ENCODE peak calls at places on chromosome 9, in ten cellular contexts. Q is stimulated activated CD8-positive, alpha-beta memory T cell treated with anti-CD3 and anti-CD28 coated beads, Interleukin-4, amount 100 ng/mL, for 48 hours; K is stimulated activated naive CD8-positive, alpha-beta T cell treated with anti-CD3 and anti-CD28 coated beads, Interleukin-15, amount 100 ng/mL, for 72 hours; O is psoas muscle; L is lower lobe of right lung; R is GM04504; P is neuronal stem cell; M is NCI-H774; D is OCI-LY7; N is activated T-cell treated with anti-CD3 and anti-CD28 coated beads, Interleukin-2, amount 50 U/mL, for 72 hours. G is an unnamed sample.

GRCh38 chr9:109110326-109111014 is 9.3 kb downstream of the TMEM245 start:
- DNase-seq in N (no peak), Q (no peak), K (no peak), O (no peak), P (no peak), M (no peak), D (no peak), L (no peak), R (no peak), G (peak; percentile 73)

GRCh38 chr9:98173181-98173580 is 19.3 kb downstream of the CORO2A start:
- DNase-seq in R (no peak), M (no peak), N (no peak), L (no peak), K (no peak), O (no peak), Q (no peak), P (no peak), D (no peak), G (no peak)

GRCh38 chr9:22307013-22307711 is 139.5 kb upstream of the DMRTA1 start:
- DNase-seq in K (peak; percentile 0), Q (no peak), R (peak; percentile 14), D (peak; percentile 60), P (peak; percentile 60), L (no peak), M (peak; percentile 67), O (no peak), N (peak; percentile 1), G (peak; percentile 82)

GRCh38 chr9:130198501-130199179 is 26.4 kb downstream of the NCS1 start:
- DNase-seq in M (no peak), K (no peak), L (no peak), P (no peak), Q (no peak), O (no peak), N (no peak), D (no peak), R (no peak), G (no peak)

GRCh38 chr9:97425336-97425991 is 13.6 kb downstream of the TDRD7 start:
- DNase-seq in M (peak; percentile 60), P (no peak), K (no peak), L (no peak), Q (no peak), D (no peak), N (no peak), R (no peak), O (no peak), G (no peak)

GRCh38 chr9:131678499-131679111 is 61.3 kb downstream of the RAPGEF1 start:
- DNase-seq in L (peak; percentile 67), Q (peak; percentile 84), O (peak; percentile 88), N (peak; percentile 86), K (peak; percentile 70), D (peak; percentile 90), P (peak; percentile 9), M (peak; percentile 69), R (peak; percentile 91), G (peak; percentile 96)

GRCh38 chr9:99807276-99807852 is 14.3 kb upstream of the NR4A3 start:
- DNase-seq in M (no peak), P (peak; percentile 60), L (peak; percentile 66), K (peak; percentile 52), Q (peak; percentile 77), N (peak; percentile 74), O (peak; percentile 56), R (no peak), D (peak; percentile 70), G (peak; percentile 78)

GRCh38 chr9:15834541-15834940 is 281.7 kb downstream of the CCDC171 start:
- DNase-seq in D (peak; percentile 2), M (no peak), R (no peak), Q (no peak), K (no peak), L (no peak), P (no peak), O (no peak), N (no peak), G (peak; percentile 11)

GRCh38 chr9:88076286-88077070 is 61.8 kb downstream of the SPATA31C2 start:
- DNase-seq in R (peak; percentile 30), D (no peak), N (peak; percentile 37), K (peak; percentile 36), P (peak; percentile 54), O (peak; percentile 61), L (peak; percentile 90), Q (peak; percentile 63), M (peak; percentile 63), G (peak; percentile 85)

GRCh38 chr9:76542360-76542759 is 83.4 kb downstream of the GCNT1 start:
- DNase-seq in P (no peak), Q (no peak), K (no peak), N (no peak), D (no peak), R (no peak), L (no peak), O (no peak), M (no peak), G (no peak)

GRCh38 chr9:137590123-137590468 is 216 bp downstream of the ZMYND19 start:
- DNase-seq in K (no peak), L (no peak), P (no peak), N (no peak), R (no peak), M (no peak), O (no peak), Q (no peak), D (no peak), G (peak; percentile 17)

GRCh38 chr9:35114113-35114847 is 1.4 kb downstream of the ATOSB start:
- DNase-seq in L (peak; percentile 89), M (peak; percentile 4), K (peak; percentile 46), R (peak; percentile 94), O (peak; percentile 86), N (peak; percentile 71), P (peak; percentile 91), D (peak; percentile 74), Q (peak; percentile 77), G (peak; percentile 97)

GRCh38 chr9:86624616-86625015 is 270.4 kb upstream of the TUT7 start:
- DNase-seq in L (no peak), N (no peak), O (no peak), M (no peak), R (no peak), Q (no peak), K (no peak), P (no peak), D (no peak), G (no peak)

GRCh38 chr9:97633859-97634485 is 351 bp downstream of the NCBP1 start:
- DNase-seq in N (no peak), M (no peak), O (no peak), P (no peak), D (peak; percentile 28), R (no peak), L (no peak), K (no peak), Q (no peak), G (peak; percentile 18)

GRCh38 chr9:74220327-74220726 is 276.8 kb upstream of the RORB start:
- DNase-seq in O (no peak), D (no peak), N (no peak), P (no peak), Q (no peak), K (no peak), R (no peak), L (no peak), M (no peak), G (no peak)

GRCh38 chr9:22742401-22742800 is 295.8 kb downstream of the DMRTA1 start:
- DNase-seq in P (no peak), D (no peak), O (no peak), Q (no peak), K (no peak), L (no peak), M (no peak), R (no peak), N (no peak), G (no peak)

GRCh38 chr9:84296146-84296843 is 44.3 kb downstream of the SLC28A3 start:
- DNase-seq in L (no peak), M (no peak), R (peak; percentile 18), Q (peak; percentile 66), O (no peak), P (no peak), N (peak; percentile 69), K (peak; percentile 52), D (no peak), G (peak; percentile 85)

GRCh38 chr9:6187272-6187671 is 28.3 kb upstream of the IL33 start:
- DNase-seq in K (no peak), D (no peak), M (no peak), N (no peak), R (no peak), L (no peak), O (no peak), Q (no peak), P (no peak), G (no peak)

GRCh38 chr9:133761641-133762248 is 23.6 kb upstream of the SARDH start:
- DNase-seq in D (no peak), R (no peak), P (no peak), L (no peak), K (no peak), M (no peak), N (no peak), O (no peak), Q (no peak), G (no peak)

GRCh38 chr9:38073882-38074281 is 4.9 kb upstream of the SHB start:
- DNase-seq in L (no peak), N (no peak), D (no peak), Q (no peak), O (no peak), R (no peak), P (no peak), K (no peak), M (no peak), G (peak; percentile 60)

GRCh38 chr9:79946718-79947117 is 375.0 kb downstream of the TLE4 start:
- DNase-seq in K (no peak), L (no peak), N (no peak), P (no peak), R (no peak), O (no peak), Q (no peak), M (no peak), D (no peak), G (no peak)

G was measured in epithelial cell of esophagus.